ENCODE peak calls at places on chromosomes 2 and 18, in six cellular contexts. K is foreskin fibroblast, Q is D341Med, P is NCI-H345, E is activated B cell treated with CpG ODN at 0.5 μM for 24 hours, X is GM10248. W is an unnamed sample.

GRCh38 chr2:174180165-174180724 is 68.1 kb downstream of the OLA1 start:
- DNase-seq in P (no peak), Q (no peak), E (no peak), K (no peak), X (no peak), W (no peak)

GRCh38 chr2:109376115-109376514 is 237.7 kb downstream of the SEPTIN10 start:
- DNase-seq in Q (no peak), E (no peak), P (no peak), X (no peak), K (peak; percentile 35), W (no peak)

GRCh38 chr18:62585274-62586147 is 62.7 kb downstream of the ZCCHC2 start:
- DNase-seq in K (no peak), E (no peak), P (no peak), Q (no peak), X (no peak), W (no peak)

GRCh38 chr18:36176177-36176584 is 11.1 kb upstream of the MOCOS start:
- DNase-seq in X (no peak), P (no peak), E (no peak), Q (no peak), K (no peak), W (no peak)

GRCh38 chr18:31040982-31041345 is 1.6 kb downstream of the DSC3 start:
- DNase-seq in E (no peak), X (no peak), K (peak; percentile 1), Q (no peak), P (no peak), W (no peak)

GRCh38 chr2:53896864-53897263 is 37.1 kb upstream of the GPR75 start:
- DNase-seq in K (peak; percentile 77), E (no peak), Q (no peak), X (no peak), P (no peak), W (peak; percentile 13)

GRCh38 chr2:8456149-8457091 is 225.4 kb upstream of the ID2 start:
- DNase-seq in P (no peak), Q (no peak), K (no peak), X (peak; percentile 55), E (no peak), W (no peak)

GRCh38 chr2:102050854-102051391 is 59.2 kb downstream of the IL1R2 start:
- DNase-seq in X (no peak), E (no peak), P (no peak), K (peak; percentile 91), Q (no peak), W (peak; percentile 83)

GRCh38 chr2:163723352-163723751 is 12.5 kb downstream of the FIGN start:
- DNase-seq in Q (no peak), K (no peak), X (no peak), P (no peak), E (no peak), W (no peak)

GRCh38 chr2:241553512-241553830 is 5.1 kb upstream of the BOK start:
- DNase-seq in X (no peak), K (no peak), E (no peak), Q (no peak), P (no peak), W (no peak)

GRCh38 chr2:234694244-234695013 is 197.5 kb upstream of the ARL4C start:
- DNase-seq in K (peak; percentile 92), Q (no peak), X (no peak), E (no peak), P (no peak), W (peak; percentile 72)

GRCh38 chr2:167294775-167295140 is 406.5 kb downstream of the XIRP2 start:
- DNase-seq in K (no peak), X (no peak), E (no peak), P (no peak), Q (no peak), W (no peak)